ENCODE peak calls at places on chromosomes 2 and 18, in seven cellular contexts. One of them, this sample, is unnamed. For H3K36me3, the result is how much of the 10 kb centered on the place peaks cover.

GRCh38 chr2:196290569-196290968 is 119.2 kb upstream of the STK17B start:
- DNase-seq in psoas muscle: no peak
- DNase-seq in hepatocyte: no peak
- DNase-seq in heart left ventricle: no peak
- DNase-seq in left ventricle myocardium inferior: no peak
- DNase-seq in stomach: no peak
- DNase-seq in upper lobe of right lung: no peak
- DNase-seq in this sample: no peak

GRCh38 chr2:204072443-204073324 is 136.1 kb downstream of the ICOS start:
- DNase-seq in psoas muscle: no peak
- DNase-seq in heart left ventricle: no peak
- DNase-seq in hepatocyte: peak
- DNase-seq in upper lobe of right lung: peak
- DNase-seq in stomach: no peak
- DNase-seq in left ventricle myocardium inferior: no peak
- DNase-seq in this sample: peak

GRCh38 chr2:71611247-71611646 is 157.9 kb downstream of the DYSF start:
- DNase-seq in heart left ventricle: no peak
- DNase-seq in stomach: no peak
- DNase-seq in psoas muscle: peak
- DNase-seq in hepatocyte: no peak
- DNase-seq in left ventricle myocardium inferior: no peak
- DNase-seq in upper lobe of right lung: peak
- DNase-seq in this sample: peak

GRCh38 chr2:106078091-106078490 is 116.0 kb downstream of the UXS1 start:
- DNase-seq in hepatocyte: no peak
- DNase-seq in left ventricle myocardium inferior: no peak
- DNase-seq in stomach: no peak
- DNase-seq in heart left ventricle: no peak
- DNase-seq in psoas muscle: no peak
- DNase-seq in upper lobe of right lung: no peak
- DNase-seq in this sample: no peak

GRCh38 chr2:139992078-139992477 is 1211.9 kb upstream of the NXPH2 start:
- DNase-seq in psoas muscle: no peak
- DNase-seq in heart left ventricle: no peak
- DNase-seq in upper lobe of right lung: no peak
- DNase-seq in hepatocyte: no peak
- DNase-seq in left ventricle myocardium inferior: no peak
- DNase-seq in stomach: no peak
- DNase-seq in this sample: peak

GRCh38 chr18:323253-323622 is 55.4 kb upstream of the THOC1 start:
- DNase-seq in left ventricle myocardium inferior: no peak
- DNase-seq in upper lobe of right lung: no peak
- DNase-seq in heart left ventricle: no peak
- DNase-seq in psoas muscle: no peak
- DNase-seq in stomach: no peak
- DNase-seq in hepatocyte: peak
- DNase-seq in this sample: no peak

GRCh38 chr2:113208995-113209868 is 35.5 kb downstream of the PSD4 start:
- DNase-seq in left ventricle myocardium inferior: no peak
- DNase-seq in upper lobe of right lung: no peak
- DNase-seq in heart left ventricle: no peak
- DNase-seq in hepatocyte: no peak
- DNase-seq in psoas muscle: no peak
- DNase-seq in stomach: no peak
- DNase-seq in this sample: no peak

GRCh38 chr2:20015482-20016083 is 3.1 kb upstream of the MATN3 start:
- DNase-seq in upper lobe of right lung: no peak
- DNase-seq in psoas muscle: no peak
- DNase-seq in left ventricle myocardium inferior: no peak
- DNase-seq in heart left ventricle: no peak
- DNase-seq in stomach: no peak
- DNase-seq in hepatocyte: peak
- DNase-seq in this sample: no peak

GRCh38 chr2:60832621-60833020 is 48.8 kb upstream of the REL start:
- DNase-seq in left ventricle myocardium inferior: no peak
- DNase-seq in hepatocyte: no peak
- DNase-seq in heart left ventricle: no peak
- DNase-seq in psoas muscle: no peak
- DNase-seq in upper lobe of right lung: no peak
- DNase-seq in stomach: no peak
- DNase-seq in this sample: no peak

GRCh38 chr2:13193900-13194299 is 477.2 kb downstream of the TRIB2 start:
- DNase-seq in hepatocyte: peak
- DNase-seq in upper lobe of right lung: no peak
- DNase-seq in left ventricle myocardium inferior: no peak
- DNase-seq in stomach: no peak
- DNase-seq in heart left ventricle: no peak
- DNase-seq in psoas muscle: no peak
- DNase-seq in this sample: no peak

GRCh38 chr2:236644067-236644466 is 74.4 kb downstream of the ACKR3 start:
- DNase-seq in stomach: no peak
- DNase-seq in psoas muscle: no peak
- DNase-seq in hepatocyte: no peak
- DNase-seq in heart left ventricle: no peak
- DNase-seq in left ventricle myocardium inferior: no peak
- DNase-seq in upper lobe of right lung: no peak
- DNase-seq in this sample: no peak

GRCh38 chr2:64485961-64486360 is 32.0 kb downstream of the LGALSL start:
- DNase-seq in stomach: no peak
- DNase-seq in upper lobe of right lung: no peak
- DNase-seq in psoas muscle: peak
- DNase-seq in hepatocyte: no peak
- DNase-seq in left ventricle myocardium inferior: peak
- DNase-seq in heart left ventricle: peak
- DNase-seq in this sample: peak

GRCh38 chr18:12990128-12990485 is 1.1 kb upstream of the CEP192 start:
- DNase-seq in left ventricle myocardium inferior: no peak
- DNase-seq in heart left ventricle: no peak
- DNase-seq in hepatocyte: no peak
- DNase-seq in psoas muscle: no peak
- DNase-seq in upper lobe of right lung: no peak
- DNase-seq in stomach: no peak
- DNase-seq in this sample: no peak

GRCh38 chr2:197269173-197269572 is 41.4 kb downstream of the ANKRD44 start:
- DNase-seq in hepatocyte: no peak
- DNase-seq in psoas muscle: no peak
- DNase-seq in upper lobe of right lung: no peak
- DNase-seq in stomach: no peak
- DNase-seq in left ventricle myocardium inferior: no peak
- DNase-seq in heart left ventricle: no peak
- DNase-seq in this sample: no peak

GRCh38 chr2:238518127-238518827 is 91.5 kb downstream of the ASB1 start:
- DNase-seq in upper lobe of right lung: no peak
- DNase-seq in heart left ventricle: no peak
- DNase-seq in hepatocyte: no peak
- DNase-seq in psoas muscle: no peak
- DNase-seq in left ventricle myocardium inferior: no peak
- DNase-seq in stomach: no peak
- DNase-seq in this sample: no peak

GRCh38 chr2:52036036-52036435 is 1004.1 kb upstream of the NRXN1 start:
- DNase-seq in upper lobe of right lung: no peak
- DNase-seq in stomach: no peak
- DNase-seq in hepatocyte: no peak
- DNase-seq in psoas muscle: no peak
- DNase-seq in heart left ventricle: no peak
- DNase-seq in left ventricle myocardium inferior: no peak
- DNase-seq in this sample: no peak

GRCh38 chr18:48914581-48915251 is 36.0 kb downstream of the SMAD7 start:
- DNase-seq in left ventricle myocardium inferior: no peak
- DNase-seq in stomach: no peak
- DNase-seq in upper lobe of right lung: peak
- DNase-seq in hepatocyte: peak
- DNase-seq in heart left ventricle: no peak
- DNase-seq in psoas muscle: no peak
- DNase-seq in this sample: peak

GRCh38 chr2:27372937-27373336 is 2.5 kb downstream of the SNX17 start:
- DNase-seq in psoas muscle: no peak
- DNase-seq in heart left ventricle: no peak
- DNase-seq in left ventricle myocardium inferior: no peak
- DNase-seq in stomach: no peak
- DNase-seq in upper lobe of right lung: no peak
- DNase-seq in hepatocyte: no peak
- DNase-seq in this sample: no peak

GRCh38 chr2:61338447-61338846 is 132.4 kb downstream of the USP34 start:
- DNase-seq in upper lobe of right lung: no peak
- DNase-seq in hepatocyte: no peak
- DNase-seq in heart left ventricle: no peak
- DNase-seq in stomach: no peak
- DNase-seq in psoas muscle: no peak
- DNase-seq in left ventricle myocardium inferior: no peak
- DNase-seq in this sample: no peak

GRCh38 chr2:8609357-8609804 is 72.5 kb upstream of the ID2 start:
- DNase-seq in left ventricle myocardium inferior: no peak
- DNase-seq in hepatocyte: peak
- DNase-seq in psoas muscle: no peak
- DNase-seq in upper lobe of right lung: peak
- DNase-seq in stomach: no peak
- DNase-seq in heart left ventricle: no peak
- DNase-seq in this sample: peak

GRCh38 chr2:21814588-21815192 is 690.9 kb downstream of the TDRD15 start:
- DNase-seq in psoas muscle: no peak
- DNase-seq in stomach: no peak
- DNase-seq in upper lobe of right lung: no peak
- DNase-seq in heart left ventricle: no peak
- DNase-seq in left ventricle myocardium inferior: no peak
- DNase-seq in hepatocyte: no peak
- DNase-seq in this sample: no peak

GRCh38 chr18:59505311-59505710 is 146.2 kb upstream of the LMAN1 start:
- DNase-seq in upper lobe of right lung: no peak
- DNase-seq in stomach: no peak
- DNase-seq in hepatocyte: no peak
- DNase-seq in left ventricle myocardium inferior: no peak
- DNase-seq in heart left ventricle: no peak
- DNase-seq in psoas muscle: no peak
- DNase-seq in this sample: no peak

GRCh38 chr2:95384854-95385569 is 17.5 kb upstream of the FAHD2A start:
- DNase-seq in heart left ventricle: no peak
- DNase-seq in left ventricle myocardium inferior: peak
- DNase-seq in psoas muscle: peak
- DNase-seq in hepatocyte: peak
- DNase-seq in stomach: peak
- DNase-seq in upper lobe of right lung: peak
- DNase-seq in this sample: peak
- TF ChIP-seq CTCF in heart left ventricle: no peak
- TF ChIP-seq CTCF in left ventricle myocardium inferior: no peak
- TF ChIP-seq CTCF in psoas muscle: no peak
- TF ChIP-seq CTCF in hepatocyte: no peak
- TF ChIP-seq CTCF in stomach: no peak
- TF ChIP-seq CTCF in upper lobe of right lung: no peak
- TF ChIP-seq CTCF in this sample: peak

DNA sequence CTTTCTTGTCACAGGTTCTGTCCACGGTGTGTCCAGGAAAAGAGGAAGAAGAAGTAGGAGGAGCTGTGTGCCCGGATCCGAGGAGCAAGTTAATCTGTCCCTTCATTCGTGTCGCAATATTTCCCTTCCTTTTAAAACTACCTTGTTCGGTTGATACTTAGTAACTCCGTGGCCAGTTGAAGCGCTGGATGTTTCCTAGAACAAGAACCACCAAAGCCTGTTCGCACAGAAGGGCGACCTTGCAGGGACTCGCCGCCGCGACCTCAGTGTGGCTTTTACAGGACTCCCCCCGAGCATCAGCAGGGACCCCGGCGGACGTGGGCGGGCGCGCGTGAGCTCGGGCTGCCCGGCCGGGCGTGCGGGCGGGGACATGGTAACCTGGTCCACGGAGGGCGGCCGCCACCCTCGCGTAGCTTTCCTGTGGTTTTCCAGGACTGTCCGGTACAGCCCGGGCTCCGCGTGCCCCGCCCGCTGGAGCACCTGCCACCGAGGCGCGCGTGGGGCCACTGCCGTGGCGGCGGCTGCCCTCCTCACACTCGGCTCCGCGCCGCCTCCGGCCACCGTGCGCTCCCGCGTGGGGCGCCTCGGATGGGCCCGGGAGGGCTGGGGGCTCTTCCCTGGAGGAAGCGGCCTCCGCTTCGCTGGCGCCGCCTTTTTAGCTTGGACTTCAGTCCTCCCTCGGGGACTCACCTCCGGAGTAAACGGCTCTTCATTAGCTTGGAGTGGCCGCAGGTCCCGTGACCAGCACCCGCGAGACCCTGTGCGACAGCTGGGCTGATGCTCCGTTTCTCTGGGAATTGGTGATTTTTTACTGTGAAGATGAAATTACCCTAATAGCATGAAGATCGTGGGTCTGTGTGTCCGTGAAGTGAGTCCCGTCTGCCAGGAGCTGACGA is 9.2 kb upstream of the D2HGDH start:
- DNase-seq in hepatocyte: no peak
- DNase-seq in stomach: no peak
- DNase-seq in psoas muscle: no peak
- DNase-seq in upper lobe of right lung: no peak
- DNase-seq in heart left ventricle: peak
- DNase-seq in left ventricle myocardium inferior: no peak
- DNase-seq in this sample: no peak
- H3K36me3 ChIP-seq in hepatocyte: under half
- H3K36me3 ChIP-seq in stomach: half or more
- H3K36me3 ChIP-seq in psoas muscle: under half
- H3K36me3 ChIP-seq in upper lobe of right lung: under half
- H3K36me3 ChIP-seq in heart left ventricle: under half
- H3K36me3 ChIP-seq in left ventricle myocardium inferior: under half
- H3K36me3 ChIP-seq in this sample: under half

GRCh38 chr2:85890522-85891176 is 1.9 kb upstream of the ST3GAL5 start:
- DNase-seq in upper lobe of right lung: no peak
- DNase-seq in hepatocyte: no peak
- DNase-seq in heart left ventricle: no peak
- DNase-seq in stomach: no peak
- DNase-seq in left ventricle myocardium inferior: no peak
- DNase-seq in psoas muscle: no peak
- DNase-seq in this sample: no peak
- H3K4me3 ChIP-seq in upper lobe of right lung: peak
- H3K4me3 ChIP-seq in hepatocyte: no peak
- H3K4me3 ChIP-seq in heart left ventricle: peak
- H3K4me3 ChIP-seq in stomach: peak
- H3K4me3 ChIP-seq in left ventricle myocardium inferior: peak
- H3K4me3 ChIP-seq in psoas muscle: peak
- H3K4me3 ChIP-seq in this sample: no peak

GRCh38 chr18:31509571-31509970 is 11.6 kb downstream of the DSG2 start:
- DNase-seq in stomach: no peak
- DNase-seq in hepatocyte: no peak
- DNase-seq in upper lobe of right lung: no peak
- DNase-seq in psoas muscle: no peak
- DNase-seq in left ventricle myocardium inferior: no peak
- DNase-seq in heart left ventricle: no peak
- DNase-seq in this sample: no peak

GRCh38 chr18:31512203-31512764 is 14.3 kb downstream of the DSG2 start:
- DNase-seq in psoas muscle: no peak
- DNase-seq in heart left ventricle: no peak
- DNase-seq in upper lobe of right lung: no peak
- DNase-seq in left ventricle myocardium inferior: no peak
- DNase-seq in stomach: peak
- DNase-seq in hepatocyte: peak
- DNase-seq in this sample: no peak

GRCh38 chr18:31513189-31513907 is 15.4 kb downstream of the DSG2 start:
- DNase-seq in psoas muscle: no peak
- DNase-seq in stomach: no peak
- DNase-seq in left ventricle myocardium inferior: no peak
- DNase-seq in upper lobe of right lung: no peak
- DNase-seq in hepatocyte: peak
- DNase-seq in heart left ventricle: no peak
- DNase-seq in this sample: peak

GRCh38 chr18:31510319-31510718 is 12.3 kb downstream of the DSG2 start:
- DNase-seq in heart left ventricle: no peak
- DNase-seq in stomach: no peak
- DNase-seq in hepatocyte: peak
- DNase-seq in upper lobe of right lung: no peak
- DNase-seq in psoas muscle: no peak
- DNase-seq in left ventricle myocardium inferior: no peak
- DNase-seq in this sample: no peak

GRCh38 chr18:31511098-31511497 is 13.1 kb downstream of the DSG2 start:
- DNase-seq in upper lobe of right lung: no peak
- DNase-seq in heart left ventricle: no peak
- DNase-seq in stomach: no peak
- DNase-seq in left ventricle myocardium inferior: no peak
- DNase-seq in psoas muscle: no peak
- DNase-seq in hepatocyte: no peak
- DNase-seq in this sample: no peak
- TF ChIP-seq CTCF in upper lobe of right lung: no peak
- TF ChIP-seq CTCF in heart left ventricle: no peak
- TF ChIP-seq CTCF in stomach: no peak
- TF ChIP-seq CTCF in left ventricle myocardium inferior: peak
- TF ChIP-seq CTCF in psoas muscle: no peak
- TF ChIP-seq CTCF in hepatocyte: no peak
- TF ChIP-seq CTCF in this sample: peak